ENCODE peak calls at places on chromosomes 13 and 19, in eight cellular contexts. I, W, Y, P, D, X, S and F are unnamed samples. For H3K4me1, the result is how much of the 10 kb centered on the place peaks cover.

GRCh38 chr19:1211494-1212234 is 6.1 kb downstream of the STK11 start:
- DNase-seq in X (no peak), W (no peak), Y (no peak), P (peak), S (no peak), I (peak), D (no peak), F (no peak)

GRCh38 chr19:47781590-47782318 is 3.3 kb downstream of the SELENOW start:
- DNase-seq in Y (peak), X (peak), I (no peak), D (no peak), W (no peak), S (no peak), P (no peak), F (no peak)

GRCh38 chr19:49430678-49431329 is 5.6 kb downstream of the GFY start:
- DNase-seq in X (no peak), Y (no peak), D (peak), W (no peak), I (no peak), S (no peak), P (no peak), F (no peak)

GRCh38 chr13:80214521-80214941 is 126.4 kb downstream of the SPRY2 start:
- DNase-seq in S (peak), Y (no peak), X (no peak), W (no peak), D (no peak), P (no peak), I (peak), F (no peak)

GRCh38 chr13:46022476-46022875 is 30.1 kb downstream of the ZC3H13 start:
- DNase-seq in I (no peak), S (no peak), X (no peak), P (no peak), Y (no peak), D (no peak), W (no peak), F (no peak)

GRCh38 chr19:1267441-1268391 is 1.4 kb upstream of the CIRBP start:
- DNase-seq in W (peak), I (no peak), Y (no peak), X (peak), S (no peak), P (no peak), D (no peak), F (no peak)

GRCh38 chr19:1264801-1265610 is 4.1 kb upstream of the CIRBP start:
- DNase-seq in X (peak), I (peak), S (peak), P (peak), Y (peak), D (no peak), W (no peak), F (peak)

GRCh38 chr13:85853161-85853894 is 54.1 kb upstream of the SLITRK6 start:
- DNase-seq in W (no peak), Y (no peak), I (no peak), P (no peak), D (no peak), S (no peak), X (peak), F (no peak)

GRCh38 chr19:40443930-40444180 is 280 bp downstream of the SERTAD3 start:
- DNase-seq in Y (no peak), X (no peak), P (no peak), I (no peak), D (no peak), W (no peak), S (no peak), F (peak)

GRCh38 chr13:29801102-29801501 is 49.3 kb downstream of the UBL3 start:
- DNase-seq in P (no peak), S (no peak), Y (no peak), I (no peak), X (no peak), D (no peak), W (no peak), F (no peak)

GRCh38 chr13:39777527-39778061 is 122.1 kb downstream of the COG6 start:
- DNase-seq in D (no peak), W (no peak), Y (no peak), P (no peak), S (peak), I (peak), X (no peak), F (no peak)

GRCh38 chr19:9673912-9674668 is 810 bp downstream of the ZNF562 start:
- DNase-seq in X (no peak), I (peak), S (peak), Y (no peak), D (no peak), P (no peak), W (no peak), F (no peak)

GRCh38 chr19:8459520-8460260 is 14.9 kb downstream of the HNRNPM start:
- DNase-seq in W (no peak), I (peak), Y (no peak), P (no peak), X (no peak), S (peak), D (no peak), F (no peak)

GRCh38 chr13:95552208-95552538 is 347 bp upstream of the CLDN10 start:
- DNase-seq in Y (no peak), D (no peak), P (no peak), I (no peak), W (no peak), X (no peak), S (no peak), F (no peak)

GRCh38 chr19:1624458-1624857 is 19.2 kb upstream of the UQCR11 start:
- DNase-seq in D (no peak), S (no peak), X (peak), I (peak), Y (peak), P (peak), W (peak), F (peak)

GRCh38 chr13:106109391-106109791 is 426.1 kb downstream of the EFNB2 start:
- DNase-seq in X (no peak), D (no peak), P (no peak), W (no peak), I (peak), Y (no peak), S (peak), F (no peak)

GRCh38 chr13:98307744-98308524 is 130.9 kb upstream of the RNF113B start:
- DNase-seq in P (no peak), D (no peak), X (peak), W (no peak), I (no peak), S (peak), Y (peak), F (no peak)

GRCh38 chr13:92355213-92355612 is 871.4 kb upstream of the GPC6 start:
- DNase-seq in X (no peak), P (no peak), W (no peak), D (no peak), S (no peak), I (peak), Y (no peak), F (peak)

GRCh38 chr19:47601180-47601904 is 7.6 kb upstream of the BICRA start:
- DNase-seq in W (no peak), I (no peak), D (no peak), P (no peak), Y (no peak), S (no peak), X (no peak), F (no peak)

GRCh38 chr13:62920181-62920580 is 1504.5 kb upstream of the PCDH20 start:
- DNase-seq in S (no peak), P (no peak), W (no peak), D (no peak), X (no peak), Y (no peak), I (no peak), F (no peak)

GRCh38 chr13:27388236-27388635 is 36.2 kb upstream of the GTF3A start:
- DNase-seq in P (no peak), W (no peak), D (no peak), I (no peak), Y (no peak), S (no peak), X (no peak), F (no peak)

GRCh38 chr19:16005925-16006324 is 57.1 kb downstream of the OR10H4 start:
- DNase-seq in W (no peak), Y (no peak), D (no peak), P (no peak), X (no peak), S (no peak), I (no peak), F (no peak)

GRCh38 chr13:98214707-98215106 is 37.6 kb upstream of the RNF113B start:
- DNase-seq in Y (no peak), D (no peak), X (no peak), P (no peak), S (no peak), W (no peak), I (no peak), F (no peak)

GRCh38 chr13:63288576-63288975 is 1872.9 kb upstream of the PCDH20 start:
- DNase-seq in X (no peak), W (no peak), I (peak), D (no peak), Y (no peak), P (no peak), S (no peak), F (no peak)

GRCh38 chr19:51514866-51515481 is 13.4 kb upstream of the SIGLEC12 start:
- DNase-seq in D (no peak), Y (no peak), S (peak), I (peak), X (no peak), W (peak), P (no peak), F (no peak)

GRCh38 chr13:52053460-52053859 is 29.0 kb downstream of the UTP14C start:
- DNase-seq in P (no peak), X (no peak), D (no peak), Y (no peak), W (no peak), S (no peak), I (no peak), F (no peak)

GRCh38 chr13:77143325-77143907 is 116.5 kb upstream of the FBXL3 start:
- DNase-seq in W (no peak), X (no peak), D (no peak), P (no peak), Y (no peak), I (no peak), S (no peak), F (no peak)

GRCh38 chr19:33296473-33297060 is 5.8 kb downstream of the CEBPA start:
- DNase-seq in X (peak), D (peak), W (no peak), P (peak), Y (no peak), S (no peak), I (no peak), F (no peak)

GRCh38 chr19:49064029-49064629 is 489 bp downstream of the NTF4 start:
- DNase-seq in W (no peak), Y (no peak), S (no peak), X (no peak), D (no peak), I (no peak), P (no peak), F (no peak)

GRCh38 chr13:111479412-111479811 is 159.0 kb downstream of the TEX29 start:
- DNase-seq in P (no peak), X (peak), D (peak), I (no peak), Y (no peak), S (no peak), W (no peak), F (no peak)

DNA sequence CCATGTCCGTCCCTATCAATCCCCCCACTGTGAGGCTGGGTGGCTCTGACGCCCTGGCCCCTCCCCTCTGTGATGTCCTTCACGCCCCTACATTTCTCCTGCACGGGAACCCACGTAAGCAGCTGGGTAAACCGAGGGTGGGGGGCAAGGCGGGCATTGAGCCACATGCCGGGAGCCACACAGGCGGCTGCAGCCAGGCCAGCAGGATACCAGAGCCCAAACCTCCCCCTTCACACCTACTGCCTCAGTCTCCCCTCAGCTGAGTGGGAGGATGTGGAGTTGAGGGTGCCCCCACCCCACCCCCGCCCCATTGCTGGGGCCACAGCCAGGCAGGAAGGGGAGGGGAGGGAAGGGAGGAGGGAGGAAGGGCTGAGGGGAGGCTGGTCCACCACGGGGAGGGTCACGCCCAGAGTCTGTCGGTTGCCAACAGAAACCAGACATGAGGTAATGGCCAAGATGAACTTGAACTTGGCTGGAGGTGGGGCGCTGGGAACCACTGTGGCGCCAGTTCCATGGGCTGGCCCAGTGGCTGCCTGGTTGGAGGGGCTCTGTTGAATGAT is 20.9 kb downstream of the SMIM24 start:
- DNase-seq in W (no peak), S (no peak), D (peak), P (peak), I (peak), X (peak), Y (peak), F (no peak)
- H3K27ac ChIP-seq in W (no peak), S (no peak), D (peak), P (peak), I (peak), X (peak), Y (peak), F (no peak)

GRCh38 chr13:110250258-110250891 is 56.6 kb downstream of the COL4A1 start:
- DNase-seq in Y (peak), X (peak), W (no peak), P (no peak), D (peak), S (peak), I (peak), F (no peak)

GRCh38 chr13:110248449-110249143 is 58.4 kb downstream of the COL4A1 start:
- DNase-seq in S (no peak), W (no peak), D (no peak), P (no peak), Y (no peak), I (no peak), X (no peak), F (no peak)

GRCh38 chr13:110251227-110251791 is 55.6 kb downstream of the COL4A1 start:
- DNase-seq in D (no peak), W (no peak), P (no peak), S (no peak), X (peak), Y (no peak), I (no peak), F (no peak)

GRCh38 chr13:110246530-110246929 is 60.4 kb downstream of the COL4A1 start:
- DNase-seq in W (no peak), P (no peak), Y (no peak), D (no peak), X (no peak), S (no peak), I (no peak), F (no peak)

DNA sequence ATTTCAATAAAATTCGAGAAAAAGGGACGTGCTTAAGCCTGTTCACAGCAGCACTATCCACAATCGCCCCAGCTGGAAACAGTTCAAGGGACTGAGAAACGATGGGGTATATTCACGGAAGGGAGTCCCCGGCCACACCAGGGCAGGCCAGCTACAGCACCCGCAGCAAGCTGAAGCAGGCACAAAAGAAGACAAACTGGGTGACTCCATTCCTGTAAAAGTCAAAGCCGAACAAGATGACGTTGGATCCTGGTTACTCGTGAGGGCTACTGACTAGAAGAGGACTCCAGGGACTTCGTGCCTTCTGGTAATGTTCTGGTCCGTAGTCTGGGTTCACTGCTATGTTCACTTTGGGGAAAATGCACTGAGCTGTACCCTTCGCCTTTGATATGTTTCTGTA is 57.6 kb downstream of the COL4A1 start:
- DNase-seq in S (no peak), P (no peak), I (no peak), Y (no peak), W (no peak), X (no peak), D (no peak), F (no peak)
- H3K4me1 ChIP-seq in S (half or more), P (under half), I (half or more), Y (half or more), W (under half), X (half or more), D (half or more), F (under half)

GRCh38 chr13:28548468-28548867 is 53.5 kb upstream of the FLT1 start:
- DNase-seq in Y (no peak), P (no peak), X (no peak), I (no peak), W (no peak), D (no peak), S (no peak), F (no peak)

GRCh38 chr13:28544026-28544425 is 49.1 kb upstream of the FLT1 start:
- DNase-seq in P (no peak), Y (no peak), W (no peak), S (no peak), X (no peak), I (no peak), D (no peak), F (no peak)

GRCh38 chr13:28542804-28543203 is 47.9 kb upstream of the FLT1 start:
- DNase-seq in X (no peak), P (no peak), W (no peak), I (no peak), Y (no peak), S (no peak), D (no peak), F (no peak)

GRCh38 chr13:28548872-28549271 is 53.9 kb upstream of the FLT1 start:
- DNase-seq in I (no peak), P (no peak), Y (no peak), S (no peak), X (no peak), W (no peak), D (no peak), F (no peak)

DNA sequence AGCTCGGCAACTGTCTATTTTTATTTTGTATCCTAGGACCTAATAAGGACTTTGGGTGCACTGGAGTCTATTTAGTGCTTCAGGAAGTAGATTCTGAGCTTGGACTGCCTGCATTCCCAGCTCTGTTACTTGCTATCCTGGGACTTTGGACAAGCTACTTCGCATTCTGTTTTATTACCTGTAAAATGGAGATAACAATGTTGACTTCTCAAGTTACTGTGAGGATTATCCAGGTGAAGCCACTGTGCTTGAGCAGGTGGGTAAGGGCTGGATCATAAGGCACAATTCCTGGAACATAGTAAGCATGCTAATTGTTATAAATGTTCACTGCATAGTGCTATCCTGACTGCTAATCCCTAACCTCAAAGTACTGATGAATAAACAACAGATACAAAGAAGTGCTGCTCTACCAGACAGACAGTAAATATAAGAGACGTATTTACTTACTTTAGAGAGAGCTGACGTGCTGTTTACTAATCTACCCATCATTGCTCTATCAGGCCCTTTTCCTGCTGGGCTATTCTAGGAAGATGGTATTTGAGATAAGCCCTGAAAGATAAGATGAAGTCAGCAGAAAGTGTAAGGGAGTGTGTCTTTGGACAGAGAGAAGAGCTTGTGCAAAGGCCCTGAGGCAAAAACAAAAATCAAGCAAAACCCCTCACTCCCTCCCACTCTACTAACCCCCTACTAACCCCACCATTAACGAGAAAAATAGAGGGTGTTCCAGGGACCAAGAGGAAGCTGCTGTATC is 50.8 kb upstream of the FLT1 start:
- DNase-seq in D (no peak), Y (no peak), S (no peak), I (no peak), P (no peak), X (no peak), W (no peak), F (no peak)
- H3K27ac ChIP-seq in D (no peak), Y (no peak), S (no peak), I (no peak), P (no peak), X (no peak), W (no peak), F (no peak)

DNA sequence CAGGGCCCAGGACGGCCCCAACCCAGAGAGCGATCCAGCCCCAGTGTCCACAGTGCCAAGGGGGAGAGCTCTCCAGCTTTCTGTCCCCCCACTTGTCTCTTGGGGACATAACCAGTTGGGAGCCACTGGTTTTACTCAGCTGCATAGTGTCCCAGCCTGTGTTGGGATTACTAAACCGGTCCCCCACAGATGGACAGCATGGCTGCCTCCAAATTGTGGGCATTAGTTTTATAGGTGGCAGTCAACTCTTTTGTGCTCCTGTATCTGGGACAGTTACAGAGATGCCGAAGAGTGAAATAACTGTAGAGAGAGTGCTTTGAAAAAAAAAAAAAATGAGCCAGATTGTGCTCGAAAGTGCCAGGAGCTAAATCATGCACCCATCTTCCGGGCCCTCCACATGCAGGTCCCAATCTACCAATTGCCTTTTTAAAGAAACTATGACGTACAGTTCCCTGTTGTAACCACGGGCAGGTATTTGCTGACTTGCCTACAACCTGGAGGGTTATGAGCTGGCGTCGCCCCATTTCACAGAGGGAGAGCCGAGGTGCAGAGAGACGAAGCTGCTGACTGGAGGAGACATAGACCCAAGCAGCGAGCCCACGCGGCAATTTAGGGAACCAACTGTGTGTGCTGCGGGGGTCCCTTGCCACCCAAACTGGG is 2.4 kb upstream of the NFIC start:
- DNase-seq in S (no peak), I (no peak), X (no peak), P (no peak), Y (no peak), W (no peak), D (no peak), F (no peak)
- H3K4me1 ChIP-seq in S (under half), I (under half), X (half or more), P (under half), Y (half or more), W (under half), D (half or more), F (under half)

GRCh38 chr13:110262494-110262893 is 44.5 kb downstream of the COL4A1 start:
- DNase-seq in Y (no peak), I (no peak), W (no peak), X (no peak), P (no peak), S (peak), D (no peak), F (no peak)

GRCh38 chr13:110262944-110263343 is 44.0 kb downstream of the COL4A1 start:
- DNase-seq in W (no peak), P (no peak), D (no peak), I (no peak), X (no peak), Y (no peak), S (no peak), F (no peak)

GRCh38 chr13:110261166-110262081 is 45.5 kb downstream of the COL4A1 start:
- DNase-seq in I (no peak), S (no peak), X (no peak), D (no peak), W (no peak), Y (no peak), P (no peak), F (no peak)

GRCh38 chr13:110263906-110264305 is 43.1 kb downstream of the COL4A1 start:
- DNase-seq in W (no peak), I (no peak), X (peak), D (no peak), Y (peak), S (no peak), P (no peak), F (no peak)

DNA sequence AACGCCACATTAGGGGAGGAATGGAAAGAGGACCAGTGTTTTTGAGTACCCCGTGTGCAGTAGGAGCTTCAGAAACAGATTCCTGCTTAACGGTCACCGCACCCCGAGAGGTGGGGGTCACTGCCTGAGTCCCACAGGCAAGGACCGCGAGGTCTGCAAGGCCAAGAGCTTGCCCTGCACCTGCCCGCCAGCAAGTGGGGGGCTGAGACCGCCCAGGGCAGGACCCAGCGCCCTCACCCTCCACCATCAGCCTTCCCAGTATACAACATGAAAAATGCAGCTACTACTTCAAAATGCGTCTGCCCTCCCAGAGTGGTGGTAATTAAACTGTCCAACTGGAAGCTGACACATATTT is 44.9 kb downstream of the COL4A1 start:
- DNase-seq in D (no peak), S (no peak), I (no peak), X (no peak), P (no peak), Y (no peak), W (no peak), F (no peak)
- H3K27ac ChIP-seq in D (no peak), S (peak), I (no peak), X (peak), P (peak), Y (peak), W (no peak), F (no peak)